ENCODE peak calls at places on chromosomes 6 and 20, in five cellular contexts. L, S, M, G and V are unnamed samples.

GRCh38 chr20:4084721-4085120 is 69.4 kb upstream of the RNF24 start:
- DNase-seq in L (no peak), S (no peak), M (no peak), G (no peak), V (no peak)

GRCh38 chr6:53282234-53282633 is 66.5 kb downstream of the ELOVL5 start:
- DNase-seq in L (no peak), S (no peak), M (no peak), G (no peak), V (no peak)

GRCh38 chr20:19935842-19936241 is 81.3 kb upstream of the NAA20 start:
- DNase-seq in L (peak; percentile 38), S (no peak), M (no peak), G (no peak), V (no peak)

GRCh38 chr20:25016471-25016870 is 23.9 kb upstream of the APMAP start:
- DNase-seq in L (no peak), S (no peak), M (no peak), G (no peak), V (no peak)

GRCh38 chr6:110517601-110518280 is 41.3 kb upstream of the SLC22A16 start:
- DNase-seq in L (no peak), S (no peak), M (no peak), G (peak; percentile 23), V (no peak)

GRCh38 chr6:122258843-122259242 is 140.6 kb upstream of the HSF2 start:
- DNase-seq in L (no peak), S (no peak), M (no peak), G (no peak), V (no peak)

GRCh38 chr6:33952016-33952415 is 148.2 kb upstream of the MLN start:
- DNase-seq in L (no peak), S (no peak), M (no peak), G (no peak), V (no peak)

GRCh38 chr6:136103763-136104311 is 146.3 kb downstream of the MTFR2 start:
- DNase-seq in L (peak; percentile 19), S (no peak), M (peak; percentile 33), G (peak; percentile 38), V (no peak)

GRCh38 chr20:1335961-1336698 is 7.2 kb upstream of the SDCBP2 start:
- DNase-seq in L (no peak), S (no peak), M (no peak), G (no peak), V (peak; percentile 1)

GRCh38 chr6:90695316-90695715 is 108.4 kb upstream of the MAP3K7 start:
- DNase-seq in L (no peak), S (no peak), M (no peak), G (no peak), V (no peak)

GRCh38 chr20:39249798-39250197 is 287.7 kb downstream of the DHX35 start:
- DNase-seq in L (no peak), S (no peak), M (no peak), G (no peak), V (no peak)

GRCh38 chr20:47198254-47198671 is 158.2 kb downstream of the ZMYND8 start:
- DNase-seq in L (no peak), S (peak; percentile 27), M (no peak), G (no peak), V (no peak)

GRCh38 chr6:159541296-159541695 is 151.7 kb downstream of the SOD2 start:
- DNase-seq in L (no peak), S (no peak), M (no peak), G (no peak), V (no peak)

GRCh38 chr6:137271245-137272183 is 52.3 kb upstream of the IFNGR1 start:
- DNase-seq in L (peak; percentile 41), S (no peak), M (peak; percentile 69), G (peak; percentile 75), V (no peak)

GRCh38 chr20:62755817-62756724 is 40.2 kb upstream of the MRGBP start:
- DNase-seq in L (no peak), S (no peak), M (no peak), G (no peak), V (no peak)

GRCh38 chr6:79375635-79376425 is 141.3 kb upstream of the HMGN3 start:
- DNase-seq in L (no peak), S (no peak), M (no peak), G (no peak), V (no peak)

GRCh38 chr6:134732761-134733160 is 217.1 kb downstream of the ALDH8A1 start:
- DNase-seq in L (no peak), S (no peak), M (no peak), G (no peak), V (no peak)

GRCh38 chr6:110874880-110875547 is 429 bp downstream of the AMD1 start:
- DNase-seq in L (peak; percentile 26), S (no peak), M (peak; percentile 31), G (no peak), V (peak; percentile 84)

GRCh38 chr20:38866265-38867061 is 59.8 kb upstream of the FAM83D start:
- DNase-seq in L (no peak), S (no peak), M (no peak), G (no peak), V (no peak)